ENCODE peak calls at places on chromosome 20, in ten cellular contexts. K is heart left ventricle, T is esophagus muscularis mucosa, N is body of pancreas, Q is uterus, H is ovary, U is HCT116, O is spleen, B is stomach, V is IMR-90. W is an unnamed sample. For H3K36me3, the result is how much of the 10 kb centered on the place peaks cover.

GRCh38 chr20:23207826-23208555 is 121.9 kb upstream of the CD93 start:
- DNase-seq in H (no peak), T (peak), V (no peak), Q (no peak), O (no peak), B (no peak), K (no peak), N (no peak), U (no peak), W (no peak)

GRCh38 chr20:11432407-11432806 is 485.3 kb upstream of the BTBD3 start:
- DNase-seq in N (no peak), K (no peak), B (no peak), Q (no peak), U (no peak), H (no peak), O (no peak), V (peak), T (no peak), W (no peak)

GRCh38 chr20:63830821-63831593 is at the start of gene ZBTB46:
- DNase-seq in O (peak), V (peak), B (peak), Q (peak), N (peak), H (peak), U (no peak), T (no peak), K (peak), W (peak)

GRCh38 chr20:25246182-25246943 is 1.5 kb upstream of the PYGB start:
- DNase-seq in B (no peak), O (no peak), T (no peak), N (no peak), U (no peak), H (no peak), K (no peak), V (no peak), Q (no peak), W (no peak)

GRCh38 chr20:5608448-5609161 is 141.6 kb upstream of the SHLD1 start:
- DNase-seq in Q (no peak), V (peak), N (no peak), O (no peak), K (no peak), T (peak), B (no peak), H (no peak), U (no peak), W (no peak)

GRCh38 chr20:21433329-21433890 is 36.1 kb upstream of the NKX2-4 start:
- DNase-seq in O (no peak), U (no peak), B (no peak), T (no peak), N (no peak), Q (no peak), K (no peak), H (no peak), V (peak), W (no peak)

GRCh38 chr20:17419459-17419858 is 111.7 kb downstream of the BFSP1 start:
- DNase-seq in N (no peak), O (no peak), U (no peak), V (no peak), T (no peak), B (no peak), H (no peak), Q (no peak), K (no peak), W (no peak)

GRCh38 chr20:33894798-33895197 is 83.7 kb downstream of the CHMP4B start:
- DNase-seq in K (no peak), Q (no peak), V (no peak), B (no peak), T (no peak), H (no peak), U (no peak), O (no peak), N (no peak), W (no peak)

GRCh38 chr20:41165001-41165882 is 27.9 kb downstream of the PLCG1 start:
- DNase-seq in T (no peak), Q (no peak), B (no peak), N (no peak), O (peak), K (no peak), V (no peak), U (no peak), H (peak), W (no peak)

GRCh38 chr20:42483694-42484303 is 705.9 kb downstream of the PTPRT start:
- DNase-seq in K (no peak), T (no peak), U (no peak), B (no peak), O (no peak), V (no peak), N (peak), Q (no peak), H (no peak), W (no peak)

GRCh38 chr20:57530327-57530981 is 5.5 kb upstream of the CTCFL start:
- DNase-seq in Q (no peak), B (no peak), K (no peak), U (no peak), N (no peak), T (no peak), O (no peak), H (no peak), V (no peak), W (no peak)

GRCh38 chr20:46914789-46915359 is 20.2 kb downstream of the EYA2 start:
- DNase-seq in K (no peak), N (no peak), T (no peak), Q (no peak), H (no peak), O (no peak), U (no peak), B (no peak), V (peak), W (no peak)

GRCh38 chr20:57082546-57082945 is 183.9 kb downstream of the BMP7 start:
- DNase-seq in Q (no peak), K (no peak), V (no peak), U (no peak), N (no peak), B (no peak), O (peak), T (no peak), H (no peak), W (no peak)

GRCh38 chr20:3209946-3210317 is 634 bp downstream of the ITPA start:
- DNase-seq in O (no peak), B (no peak), V (peak), K (no peak), U (no peak), N (no peak), T (no peak), Q (no peak), H (no peak), W (no peak)

GRCh38 chr20:19602660-19603389 is 155.2 kb upstream of the RIN2 start:
- DNase-seq in T (no peak), Q (no peak), N (no peak), U (no peak), V (no peak), O (no peak), H (no peak), K (no peak), B (no peak), W (no peak)

GRCh38 chr20:3044336-3044965 is 1.0 kb downstream of the GNRH2 start:
- DNase-seq in K (no peak), Q (no peak), H (peak), U (no peak), O (peak), V (no peak), B (no peak), T (no peak), N (no peak), W (no peak)

GRCh38 chr20:49674383-49675352 is 39.0 kb downstream of the B4GALT5 start:
- DNase-seq in B (no peak), K (no peak), T (no peak), Q (no peak), H (no peak), U (peak), V (peak), N (peak), O (no peak), W (no peak)

GRCh38 chr20:63500151-63500901 is 1.4 kb upstream of the EEF1A2 start:
- DNase-seq in B (no peak), K (peak), V (no peak), H (peak), Q (no peak), T (no peak), N (no peak), O (no peak), U (no peak), W (no peak)

GRCh38 chr20:24838551-24839530 is 110.2 kb upstream of the CST7 start:
- DNase-seq in Q (no peak), O (no peak), K (no peak), H (no peak), N (no peak), U (no peak), B (no peak), T (no peak), V (peak), W (no peak)

GRCh38 chr20:47620808-47621805 is 119.4 kb downstream of the NCOA3 start:
- DNase-seq in N (no peak), K (no peak), Q (no peak), O (no peak), T (no peak), B (no peak), H (no peak), U (peak), V (peak), W (no peak)

GRCh38 chr20:56249244-56249955 is 868 bp downstream of the MC3R start:
- DNase-seq in N (no peak), T (no peak), K (no peak), U (peak), O (no peak), B (no peak), V (no peak), H (peak), Q (no peak), W (no peak)

GRCh38 chr20:37776049-37776448 is 82.2 kb downstream of the CTNNBL1 start:
- DNase-seq in O (no peak), Q (no peak), T (peak), K (no peak), U (no peak), V (no peak), N (no peak), B (no peak), H (no peak), W (no peak)

GRCh38 chr20:37777556-37777955 is 83.7 kb downstream of the CTNNBL1 start:
- DNase-seq in V (peak), H (no peak), K (no peak), T (no peak), Q (no peak), U (no peak), N (no peak), B (no peak), O (no peak), W (no peak)

GRCh38 chr20:37774143-37774542 is 80.3 kb downstream of the CTNNBL1 start:
- DNase-seq in Q (no peak), B (no peak), T (peak), V (no peak), U (no peak), K (no peak), H (no peak), N (no peak), O (no peak), W (no peak)

GRCh38 chr20:37775200-37775599 is 81.4 kb downstream of the CTNNBL1 start:
- DNase-seq in N (no peak), V (peak), Q (no peak), B (no peak), K (no peak), H (no peak), T (peak), U (no peak), O (no peak), W (no peak)

DNA sequence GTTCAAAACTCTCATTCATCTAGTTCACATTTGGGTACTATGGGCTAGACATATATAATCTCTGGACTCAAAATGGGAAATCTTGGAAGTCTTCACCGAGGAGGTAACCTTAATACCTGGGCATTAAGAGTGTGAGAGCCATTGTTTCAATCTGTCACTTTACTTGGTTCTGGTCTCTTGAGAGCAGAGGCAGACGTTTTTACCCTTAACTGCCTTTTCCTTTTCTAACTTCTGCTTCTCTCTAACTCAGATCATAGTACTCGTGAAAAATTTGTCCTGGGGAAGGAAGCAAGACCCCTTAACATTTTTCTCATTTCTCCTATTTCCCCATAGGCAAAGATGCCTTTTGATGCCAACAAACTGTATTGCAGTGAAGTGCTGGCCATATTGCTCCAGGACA is 83.2 kb downstream of the CTNNBL1 start:
- DNase-seq in H (no peak), U (no peak), V (no peak), K (no peak), T (no peak), B (no peak), N (no peak), O (no peak), Q (no peak), W (no peak)
- H3K36me3 ChIP-seq in H (under half), U (under half), V (under half), K (half or more), T (under half), B (half or more), N (under half), O (half or more), Q (under half), W (under half)

DNA sequence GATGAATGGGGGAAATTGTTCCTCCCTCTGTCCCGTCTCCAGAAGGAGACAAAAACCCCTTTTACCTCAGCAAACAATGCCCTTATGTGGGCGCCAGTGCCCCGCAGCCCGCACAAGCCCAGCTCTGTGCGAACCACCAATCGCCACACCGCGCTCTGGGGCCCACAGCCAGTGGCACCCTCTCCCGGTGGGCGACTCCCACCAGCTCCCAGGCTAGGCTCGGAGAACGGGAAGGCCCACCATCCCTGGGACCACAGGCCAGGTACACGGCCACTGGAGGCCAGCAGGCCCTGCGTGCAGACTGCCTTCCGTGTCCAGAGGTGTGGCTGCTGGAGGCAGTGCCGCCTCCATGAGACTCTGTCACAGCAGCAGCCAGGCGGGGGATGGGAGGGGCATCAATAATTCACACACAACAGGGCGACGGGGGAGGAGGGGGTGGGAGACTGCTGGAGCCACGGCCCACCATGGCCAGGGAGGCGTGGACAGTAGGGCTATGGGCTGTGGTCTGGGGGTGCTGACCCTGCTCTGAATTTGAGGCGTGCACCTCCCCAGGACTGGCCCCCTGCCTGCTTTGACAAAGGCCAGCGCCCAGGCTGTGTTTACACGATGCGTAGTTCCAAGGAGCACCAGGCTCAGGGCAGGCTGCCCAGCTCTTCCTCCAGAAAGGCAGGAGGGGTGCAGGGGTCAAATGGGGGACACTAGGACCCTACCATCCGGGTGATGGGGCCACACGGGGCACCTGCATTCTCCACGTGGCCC is 105.7 kb downstream of the ASXL1 start:
- DNase-seq in O (peak), V (no peak), N (peak), T (no peak), H (peak), B (peak), Q (no peak), U (no peak), K (peak), W (peak)
- H3K4me3 ChIP-seq in O (no peak), V (no peak), N (no peak), T (peak), H (no peak), B (peak), Q (no peak), U (no peak), K (no peak), W (peak)

GRCh38 chr20:45366192-45366591 is 3.2 kb downstream of the SYS1 start:
- DNase-seq in B (no peak), K (no peak), V (no peak), H (no peak), T (no peak), O (no peak), Q (no peak), N (no peak), U (no peak), W (no peak)

GRCh38 chr20:45363611-45364492 is 896 bp downstream of the SYS1 start:
- DNase-seq in B (no peak), U (no peak), Q (no peak), K (no peak), O (no peak), N (no peak), H (no peak), T (no peak), V (no peak), W (no peak)

GRCh38 chr20:45365444-45365970 is 2.6 kb downstream of the SYS1 start:
- DNase-seq in H (no peak), T (no peak), V (no peak), N (no peak), Q (no peak), K (no peak), O (no peak), U (no peak), B (no peak), W (no peak)

GRCh38 chr20:45361794-45362193 is 1.2 kb upstream of the SYS1 start:
- DNase-seq in U (no peak), H (no peak), Q (no peak), B (no peak), O (no peak), V (no peak), T (no peak), K (no peak), N (no peak), W (no peak)

DNA sequence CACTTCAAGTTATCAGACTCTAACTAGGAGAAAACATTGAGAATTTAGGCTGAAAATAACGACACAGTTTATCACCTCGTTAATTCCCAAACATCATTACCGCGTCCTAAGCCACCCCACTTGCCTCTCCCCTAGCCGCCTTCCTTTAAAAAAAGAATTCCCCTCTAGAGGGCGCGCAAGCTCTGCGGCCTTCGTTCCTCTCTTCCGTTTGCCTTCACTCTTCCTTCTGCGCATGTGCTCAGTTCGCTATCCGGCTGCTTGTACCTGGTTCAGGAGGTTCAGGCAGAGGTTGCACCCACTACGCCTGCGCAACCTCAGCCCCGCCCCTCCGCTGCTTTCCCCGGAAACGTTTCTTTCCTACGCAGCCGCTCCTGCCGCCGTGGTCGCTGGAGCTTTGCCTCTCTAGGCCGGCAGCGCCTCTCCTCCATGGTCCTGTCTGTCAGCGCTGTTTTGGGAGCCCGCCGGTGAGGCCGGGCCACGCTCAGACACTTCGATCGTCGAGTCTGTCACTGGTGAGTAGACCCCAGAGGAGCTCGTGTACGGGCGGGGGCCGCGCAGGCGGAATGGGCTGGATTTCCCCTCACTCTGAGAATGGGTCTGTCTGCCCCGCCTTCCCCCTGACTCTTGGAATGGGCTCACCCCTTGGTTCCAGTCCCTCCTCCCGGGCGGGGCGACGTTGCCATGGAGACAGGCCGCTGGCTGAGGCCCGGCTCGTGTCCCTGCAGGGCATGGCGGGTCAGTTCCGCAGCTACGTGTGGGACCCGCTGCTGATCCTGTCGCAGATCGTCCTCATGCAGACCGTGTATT is at the start of gene SYS1:
- DNase-seq in Q (peak), H (peak), O (peak), B (peak), N (peak), K (peak), T (peak), V (peak), U (peak), W (peak)
- TF ChIP-seq POLR2A in Q (peak), H (peak), O (peak), B (no peak), N (peak), K (peak), T (peak), V (peak), U (peak), W (peak)

GRCh38 chr20:51469046-51469445 is 73.5 kb downstream of the NFATC2 start:
- DNase-seq in K (no peak), O (peak), U (no peak), B (no peak), V (no peak), N (no peak), H (no peak), T (no peak), Q (peak), W (no peak)
- H3K36me3 ChIP-seq in K (under half), O (half or more), U (under half), B (half or more), V (under half), N (under half), H (under half), T (under half), Q (under half), W (under half)

GRCh38 chr20:14838663-14839650 is 501.5 kb upstream of the FLRT3 start:
- DNase-seq in Q (no peak), H (no peak), B (no peak), V (no peak), K (no peak), O (no peak), T (no peak), N (no peak), U (no peak), W (no peak)
- H3K4me3 ChIP-seq in Q (no peak), H (no peak), B (no peak), V (no peak), K (no peak), O (no peak), T (no peak), N (no peak), U (no peak), W (no peak)

GRCh38 chr20:8301655-8302054 is 169.6 kb downstream of the PLCB1 start:
- DNase-seq in U (no peak), V (no peak), N (peak), H (no peak), T (no peak), Q (no peak), O (no peak), K (no peak), B (no peak), W (no peak)
- TF ChIP-seq POLR2A in U (no peak), V (no peak), N (no peak), H (no peak), T (no peak), Q (no peak), O (no peak), K (no peak), B (no peak), W (no peak)

GRCh38 chr20:18477821-18478220 is 10.6 kb downstream of the POLR3F start:
- DNase-seq in V (no peak), N (no peak), H (no peak), Q (no peak), K (no peak), B (no peak), U (no peak), T (no peak), O (no peak), W (no peak)
- H3K36me3 ChIP-seq in V (under half), N (under half), H (under half), Q (under half), K (half or more), B (half or more), U (under half), T (half or more), O (half or more), W (under half)